ENCODE peak calls at places on chromosomes 11 and 22, in six cellular contexts. A is ovary, M is psoas muscle, E is small intestine, I is substantia nigra, W is A549. G is an unnamed sample.

GRCh38 chr22:27534720-27535125 is 266.8 kb downstream of the MN1 start:
- DNase-seq in W (peak; percentile 13), M (no peak), I (no peak), E (peak; percentile 15), A (no peak), G (no peak)

GRCh38 chr11:20599424-20600346 is at the start of gene SLC6A5:
- DNase-seq in A (no peak), I (no peak), M (peak; percentile 35), E (peak; percentile 46), W (peak; percentile 36), G (no peak)

GRCh38 chr11:62860835-62861563 is 19.7 kb upstream of the SLC3A2 start:
- DNase-seq in A (no peak), I (no peak), E (no peak), M (no peak), W (no peak), G (no peak)

GRCh38 chr22:46863794-46864193 is 101.3 kb downstream of the TBC1D22A start:
- DNase-seq in W (no peak), A (no peak), E (no peak), M (no peak), I (no peak), G (no peak)

GRCh38 chr22:32904044-32904443 is 102.5 kb downstream of the TIMP3 start:
- DNase-seq in W (peak; percentile 29), A (no peak), E (peak; percentile 64), M (no peak), I (no peak), G (no peak)

GRCh38 chr22:37169412-37169811 is 18.6 kb downstream of the C1QTNF6 start:
- DNase-seq in M (no peak), A (no peak), I (no peak), W (no peak), E (no peak), G (no peak)

GRCh38 chr22:36732609-36733008 is 29.1 kb upstream of the CACNG2 start:
- DNase-seq in A (no peak), M (no peak), E (no peak), W (no peak), I (no peak), G (no peak)

GRCh38 chr22:35598396-35598710 is 18.8 kb downstream of the MB start:
- DNase-seq in I (no peak), M (no peak), A (no peak), W (no peak), E (no peak), G (peak; percentile 37)

GRCh38 chr11:126477526-126478275 is 122.2 kb downstream of the ST3GAL4 start:
- DNase-seq in M (no peak), A (no peak), E (no peak), W (no peak), I (no peak), G (no peak)

GRCh38 chr11:100639140-100639539 is 47.9 kb upstream of the ARHGAP42 start:
- DNase-seq in A (no peak), M (no peak), W (peak; percentile 11), I (no peak), E (no peak), G (no peak)

GRCh38 chr22:24165673-24166072 is 15.6 kb upstream of the SUSD2 start:
- DNase-seq in E (no peak), W (no peak), I (no peak), M (no peak), A (no peak), G (no peak)

GRCh38 chr11:111528557-111528956 is 12.0 kb upstream of the LAYN start:
- DNase-seq in I (no peak), W (no peak), M (no peak), A (no peak), E (no peak), G (no peak)

GRCh38 chr22:50712341-50713007 is 25.5 kb upstream of the ACR start:
- DNase-seq in M (no peak), W (no peak), E (no peak), A (no peak), I (no peak), G (no peak)

GRCh38 chr11:46669606-46670243 is 30.7 kb downstream of the ARHGAP1 start:
- DNase-seq in A (no peak), E (no peak), M (no peak), W (peak; percentile 31), I (no peak), G (no peak)

DNA sequence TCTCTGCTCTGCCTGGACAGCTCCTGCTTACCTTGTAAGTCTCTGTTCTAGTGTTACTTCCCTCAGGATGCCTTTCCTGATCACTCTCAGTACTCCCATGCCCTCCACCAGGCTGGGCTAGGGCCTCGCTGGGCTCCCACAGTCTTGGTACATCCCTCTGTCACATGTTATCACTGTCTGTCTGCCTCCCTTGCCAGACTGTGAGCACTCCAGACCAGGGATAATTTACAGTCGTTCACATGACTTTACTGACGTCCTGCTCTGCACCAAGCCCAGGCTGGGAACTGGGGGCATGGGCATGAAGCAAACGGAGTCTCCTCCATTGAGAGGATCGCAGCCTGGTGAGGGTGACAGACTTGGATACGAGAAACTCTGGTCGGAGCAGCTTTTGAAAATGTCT is 12.4 kb downstream of the USP35 start:
- DNase-seq in I (no peak), E (no peak), M (no peak), A (no peak), W (no peak), G (no peak)
- H3K27ac ChIP-seq in I (no peak overlapping the region), E (no peak overlapping the region), M (no peak overlapping the region), A (no peak overlapping the region), W (no peak overlapping the region), G (peak overlapping the region; percentile 51)

GRCh38 chr22:31340765-31341247 is 5.3 kb downstream of the PATZ1 start:
- DNase-seq in A (no peak), M (no peak), I (no peak), E (peak; percentile 52), W (no peak), G (no peak)

GRCh38 chr22:31341386-31342088 is 4.6 kb downstream of the PATZ1 start:
- DNase-seq in I (no peak), W (no peak), A (no peak), E (no peak), M (no peak), G (no peak)

GRCh38 chr22:31337178-31337577 is 9.0 kb downstream of the PATZ1 start:
- DNase-seq in M (no peak), E (peak; percentile 91), A (no peak), W (no peak), I (no peak), G (no peak)

GRCh38 chr22:31340360-31340759 is 5.8 kb downstream of the PATZ1 start:
- DNase-seq in W (no peak), I (no peak), A (no peak), M (no peak), E (no peak), G (no peak)

DNA sequence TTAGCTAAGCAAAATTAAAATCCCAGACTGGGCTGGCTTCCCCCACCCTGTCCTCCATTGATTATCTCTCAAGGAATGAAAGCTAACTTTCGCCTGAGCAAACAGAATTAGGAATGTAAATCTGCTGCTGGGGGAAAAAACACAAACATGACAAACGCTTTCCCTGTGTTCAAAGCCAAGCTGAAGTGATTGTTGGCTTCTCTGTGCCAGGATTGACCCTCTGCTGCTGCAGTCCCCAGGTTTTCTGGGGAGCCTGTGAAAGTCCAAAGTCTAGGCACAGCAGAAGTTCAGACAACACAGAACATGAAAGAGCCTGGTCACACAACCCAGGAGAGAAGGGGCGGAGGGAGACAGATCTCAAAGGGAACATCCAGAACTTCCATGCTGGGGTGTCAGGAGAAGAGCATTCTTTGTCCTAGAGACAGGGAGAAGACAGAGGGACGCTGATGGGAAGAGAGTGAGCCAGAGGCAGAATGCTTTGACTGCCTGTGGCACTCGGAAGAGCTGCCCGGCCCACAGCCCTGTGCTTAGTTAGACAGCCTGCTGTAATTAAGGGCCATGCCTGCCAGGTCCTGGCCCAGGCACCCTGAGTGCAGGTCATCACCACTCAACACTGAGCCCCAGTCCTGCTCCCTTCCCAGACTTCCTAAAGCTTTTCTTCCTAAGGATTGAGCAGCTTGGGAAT is 6.9 kb downstream of the PATZ1 start:
- DNase-seq in M (no peak), W (no peak), A (no peak), I (no peak), E (peak; percentile 76), G (no peak)
- H3K27ac ChIP-seq in M (no peak overlapping the region), W (no peak overlapping the region), A (peak overlapping the region; percentile 27), I (peak overlapping the region; percentile 29), E (peak overlapping the region; percentile 47), G (no peak overlapping the region)

GRCh38 chr11:69644071-69644961 is 3.4 kb downstream of the CCND1 start:
- DNase-seq in M (peak; percentile 43), A (peak; percentile 61), I (peak; percentile 48), W (peak; percentile 79), E (peak; percentile 58), G (no peak)

GRCh38 chr11:69646493-69647201 is 5.7 kb downstream of the CCND1 start:
- DNase-seq in M (no peak), I (no peak), E (no peak), W (no peak), A (no peak), G (no peak)

GRCh38 chr11:69643646-69644045 is 2.7 kb downstream of the CCND1 start:
- DNase-seq in I (no peak), M (no peak), W (no peak), A (no peak), E (no peak), G (no peak)

GRCh38 chr11:69645801-69646492 is 5.0 kb downstream of the CCND1 start:
- DNase-seq in I (no peak), W (no peak), A (no peak), E (no peak), M (no peak), G (no peak)

GRCh38 chr11:69644962-69645675 is 4.2 kb downstream of the CCND1 start:
- DNase-seq in I (no peak), A (no peak), W (no peak), M (no peak), E (no peak), G (no peak)
- H3K27ac ChIP-seq in I (no peak overlapping the region), A (no peak overlapping the region), W (peak overlapping the region; percentile 96), M (no peak overlapping the region), E (no peak overlapping the region), G (no peak overlapping the region)

GRCh38 chr11:67406969-67407699 is 3.3 kb downstream of the TBC1D10C start:
- DNase-seq in E (no peak), A (no peak), W (no peak), M (no peak), I (peak; percentile 38), G (no peak)

GRCh38 chr11:67405196-67405567 is 1.3 kb downstream of the TBC1D10C start:
- DNase-seq in E (no peak), A (no peak), W (no peak), M (no peak), I (no peak), G (no peak)

GRCh38 chr11:67406420-67406968 is 2.6 kb downstream of the TBC1D10C start:
- DNase-seq in W (no peak), A (no peak), M (no peak), E (no peak), I (no peak), G (no peak)

GRCh38 chr11:67404515-67405195 is 772 bp downstream of the TBC1D10C start:
- DNase-seq in E (peak; percentile 36), M (no peak), W (no peak), A (no peak), I (no peak), G (no peak)

DNA sequence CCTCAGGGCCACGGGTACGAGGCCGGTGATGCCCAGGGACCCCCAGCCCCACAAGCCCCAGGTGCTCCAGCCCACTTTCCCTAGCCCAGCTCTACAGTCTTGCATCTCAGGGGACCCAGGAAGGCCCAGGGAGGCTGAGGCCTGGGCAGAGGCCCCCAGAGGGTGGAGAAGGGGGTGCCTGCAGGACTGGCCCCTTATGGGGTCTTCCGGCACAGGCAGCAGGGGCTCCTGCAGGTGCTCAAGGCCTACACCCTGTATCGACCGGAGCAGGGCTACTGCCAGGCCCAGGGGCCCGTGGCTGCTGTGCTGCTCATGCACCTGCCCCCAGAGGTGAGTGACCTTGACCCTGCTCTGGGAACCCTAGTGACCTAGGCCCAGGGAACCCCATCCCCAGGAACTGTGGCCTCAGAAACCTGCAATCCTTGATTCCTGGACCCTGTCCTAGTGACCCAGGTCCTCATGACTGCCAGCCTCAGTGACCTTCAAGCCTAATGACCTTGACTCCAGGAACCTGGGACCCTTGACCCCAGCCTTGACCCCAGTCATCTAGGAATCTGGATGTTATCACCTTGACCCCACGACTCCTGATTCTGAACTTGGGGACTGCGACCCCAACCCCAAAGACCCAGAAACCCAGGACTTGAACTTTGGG is 1.9 kb downstream of the TBC1D10C start:
- DNase-seq in M (no peak), A (no peak), W (no peak), E (no peak), I (no peak), G (no peak)
- H3K27ac ChIP-seq in M (no peak overlapping the region), A (no peak overlapping the region), W (no peak overlapping the region), E (no peak overlapping the region), I (peak overlapping the region; percentile 100), G (no peak overlapping the region)

G was measured in gastrocnemius medialis.